ENCODE peak calls at places on chromosomes 12 and 14, in seven cellular contexts. G, Y, V, I, O, S and T are unnamed samples.

GRCh38 chr12:3491938-3492867 is 1.2 kb downstream of the PRMT8 start:
- DNase-seq in O (peak), I (peak), Y (peak), G (no peak), V (peak), S (peak), T (no peak)

GRCh38 chr12:113504917-113505316 is 33.2 kb upstream of the LHX5 start:
- DNase-seq in I (no peak), S (no peak), Y (no peak), V (no peak), G (no peak), O (no peak), T (no peak)

GRCh38 chr14:61178226-61179060 is 102.7 kb downstream of the TMEM30B start:
- DNase-seq in I (peak), Y (no peak), V (peak), G (no peak), O (peak), S (no peak), T (no peak)

GRCh38 chr14:82872494-82872893 is 1338.8 kb upstream of the SEL1L start:
- DNase-seq in V (no peak), Y (no peak), I (no peak), S (no peak), G (peak), O (peak), T (no peak)

GRCh38 chr12:79174656-79175055 is 310.1 kb downstream of the SYT1 start:
- DNase-seq in V (no peak), G (no peak), O (peak), S (no peak), I (peak), Y (no peak), T (no peak)

GRCh38 chr12:25817166-25817565 is 141.3 kb upstream of the RASSF8 start:
- DNase-seq in O (peak), Y (no peak), G (no peak), V (no peak), S (no peak), I (no peak), T (no peak)

GRCh38 chr12:7638064-7638763 is 27.5 kb downstream of the APOBEC1 start:
- DNase-seq in G (no peak), V (no peak), S (no peak), O (no peak), Y (no peak), I (no peak), T (no peak)

GRCh38 chr14:54881761-54882401 is 20.7 kb downstream of the GCH1 start:
- DNase-seq in Y (no peak), I (peak), V (no peak), S (no peak), O (peak), G (peak), T (no peak)

GRCh38 chr14:20679907-20680306 is 4.5 kb upstream of the RNASE4 start:
- DNase-seq in Y (no peak), V (no peak), S (no peak), G (peak), I (peak), O (peak), T (peak)

GRCh38 chr14:104868811-104869572 is 3.9 kb downstream of the CEP170B start:
- DNase-seq in V (no peak), I (no peak), O (no peak), S (peak), G (no peak), Y (no peak), T (no peak)

GRCh38 chr12:53300187-53300586 is 692 bp downstream of the MYG1 start:
- DNase-seq in V (peak), Y (no peak), G (no peak), S (no peak), I (peak), O (peak), T (no peak)

GRCh38 chr14:34024768-34025144 is 73.9 kb upstream of the EGLN3 start:
- DNase-seq in V (no peak), G (no peak), Y (no peak), I (no peak), O (no peak), S (no peak), T (no peak)

GRCh38 chr14:99758121-99758871 is 34.9 kb upstream of the EML1 start:
- DNase-seq in Y (no peak), S (no peak), I (peak), G (no peak), V (no peak), O (peak), T (no peak)

GRCh38 chr12:76455582-76456345 is 103.8 kb downstream of the OSBPL8 start:
- DNase-seq in G (peak), O (peak), S (no peak), V (peak), Y (no peak), I (peak), T (no peak)

GRCh38 chr14:99201351-99202073 is 70.5 kb downstream of the BCL11B start:
- DNase-seq in O (no peak), V (no peak), I (no peak), S (no peak), Y (no peak), G (no peak), T (peak)

GRCh38 chr12:103288016-103288415 is 207.8 kb downstream of the C12orf42 start:
- DNase-seq in V (no peak), Y (no peak), I (no peak), O (no peak), S (no peak), G (no peak), T (no peak)

GRCh38 chr14:100841445-100842403 is 15.8 kb downstream of the MEG3 start:
- DNase-seq in O (no peak), G (no peak), I (no peak), V (no peak), Y (no peak), S (no peak), T (no peak)

GRCh38 chr12:53543539-53543938 is 36.3 kb upstream of the NPFF start:
- DNase-seq in I (peak), O (peak), G (peak), S (no peak), Y (no peak), V (peak), T (no peak)

GRCh38 chr12:68453876-68454275 is 121.7 kb upstream of the MDM1 start:
- DNase-seq in O (no peak), I (no peak), V (no peak), G (no peak), Y (no peak), S (no peak), T (no peak)

GRCh38 chr12:9115731-9116689 is at the start of gene A2M:
- DNase-seq in I (no peak), O (peak), G (peak), V (no peak), Y (no peak), S (no peak), T (no peak)

GRCh38 chr12:93578221-93578620 is 5.7 kb downstream of the SOCS2 start:
- DNase-seq in I (no peak), O (no peak), Y (no peak), S (no peak), V (no peak), G (no peak), T (no peak)

GRCh38 chr12:108253540-108253939 is 85.6 kb downstream of the CMKLR1 start:
- DNase-seq in I (no peak), S (no peak), V (no peak), Y (no peak), G (no peak), O (no peak), T (no peak)

GRCh38 chr12:58703911-58704310 is 216.4 kb downstream of the LRIG3 start:
- DNase-seq in I (no peak), Y (no peak), G (no peak), V (no peak), S (no peak), O (peak), T (no peak)

GRCh38 chr14:91283666-91284065 is 39.2 kb upstream of the GPR68 start:
- DNase-seq in S (no peak), I (peak), O (peak), V (no peak), G (no peak), Y (no peak), T (no peak)

GRCh38 chr14:100080206-100080605 is 15.0 kb downstream of the EVL start:
- DNase-seq in Y (no peak), I (no peak), S (no peak), V (no peak), O (no peak), G (no peak), T (no peak)

GRCh38 chr12:89960011-89960507 is 251.4 kb upstream of the ATP2B1 start:
- DNase-seq in S (no peak), O (peak), Y (no peak), V (no peak), I (peak), G (no peak), T (no peak)

GRCh38 chr12:3122841-3123678 is 45.9 kb downstream of the TSPAN9 start:
- DNase-seq in V (no peak), I (peak), G (no peak), Y (no peak), S (peak), O (peak), T (no peak)

GRCh38 chr14:49959822-49960408 is 67.0 kb downstream of the ARF6 start:
- DNase-seq in S (no peak), Y (no peak), O (no peak), I (no peak), G (no peak), V (no peak), T (no peak)